ENCODE peak calls at places on chromosomes 12 and 14, in four cellular contexts. N is left ventricle myocardium inferior; R is HCT116; F is CD8-positive, alpha-beta memory T cell. G is an unnamed sample. For H3K4me1, the result is how much of the 10 kb centered on the place peaks cover.

GRCh38 chr14:38208825-38209562 is 1.3 kb downstream of the SSTR1 start:
- DNase-seq in N (peak), R (no peak), F (no peak), G (no peak)

GRCh38 chr14:75205586-75205985 is 29.2 kb upstream of the TMED10 start:
- DNase-seq in N (no peak), R (no peak), F (peak), G (peak)

GRCh38 chr14:24369463-24369862 is 1.5 kb downstream of the NFATC4 start:
- DNase-seq in N (no peak), R (no peak), F (no peak), G (no peak)

GRCh38 chr14:101735453-101735852 is 26.1 kb upstream of the PPP2R5C start:
- DNase-seq in N (no peak), R (no peak), F (no peak), G (no peak)

GRCh38 chr14:65413739-65414045 is 1.2 kb downstream of the FUT8 start:
- DNase-seq in N (no peak), R (no peak), F (no peak), G (no peak)

GRCh38 chr12:79908366-79908765 is 26.5 kb downstream of the PPP1R12A start:
- DNase-seq in N (no peak), R (no peak), F (no peak), G (no peak)

GRCh38 chr12:96400631-96401060 is 407 bp upstream of the CDK17 start:
- DNase-seq in N (no peak), R (no peak), F (no peak), G (peak)

GRCh38 chr12:52798003-52798670 is 2.2 kb upstream of the KRT3 start:
- DNase-seq in N (no peak), R (no peak), F (no peak), G (peak)

GRCh38 chr14:61620130-61620946 is 75.0 kb upstream of the HIF1A start:
- DNase-seq in N (no peak), R (no peak), F (no peak), G (no peak)

GRCh38 chr12:71312767-71313375 is 126.7 kb upstream of the LGR5 start:
- DNase-seq in N (no peak), R (peak), F (no peak), G (peak)

GRCh38 chr14:21308132-21308478 is 28.2 kb downstream of the RPGRIP1 start:
- DNase-seq in N (no peak), R (no peak), F (no peak), G (no peak)

GRCh38 chr12:56468216-56469006 is at the start of gene SPRYD4:
- DNase-seq in N (peak), R (peak), F (peak), G (peak)

GRCh38 chr12:51450333-51450732 is 25.7 kb downstream of the SLC4A8 start:
- DNase-seq in N (no peak), R (no peak), F (no peak), G (no peak)

GRCh38 chr12:46043972-46044520 is 53.7 kb upstream of the SCAF11 start:
- DNase-seq in N (no peak), R (no peak), F (no peak), G (no peak)

GRCh38 chr12:94640134-94640928 is 10.0 kb downstream of the TMCC3 start:
- DNase-seq in N (no peak), R (no peak), F (peak), G (peak)

GRCh38 chr12:18864900-18865561 is 127.1 kb downstream of the CAPZA3 start:
- DNase-seq in N (no peak), R (no peak), F (no peak), G (peak)

GRCh38 chr12:64097346-64098105 is 124.6 kb downstream of the KICS2 start:
- DNase-seq in N (no peak), R (no peak), F (no peak), G (no peak)

GRCh38 chr12:125299840-125300239 is 234.6 kb downstream of the AACS start:
- DNase-seq in N (no peak), R (no peak), F (no peak), G (no peak)

GRCh38 chr12:51971679-51972423 is 20.4 kb downstream of the ACVR1B start:
- DNase-seq in N (no peak), R (no peak), F (no peak), G (no peak)

GRCh38 chr12:120856980-120857379 is 47.2 kb downstream of the SPPL3 start:
- DNase-seq in N (no peak), R (peak), F (no peak), G (no peak)

GRCh38 chr14:39781466-39781865 is 349.2 kb upstream of the FBXO33 start:
- DNase-seq in N (no peak), R (no peak), F (no peak), G (no peak)

GRCh38 chr12:12788131-12788530 is 2.7 kb downstream of the APOLD1 start:
- DNase-seq in N (no peak), R (no peak), F (no peak), G (no peak)

GRCh38 chr14:64035143-64035542 is 182.3 kb downstream of the SYNE2 start:
- DNase-seq in N (no peak), R (no peak), F (no peak), G (no peak)

GRCh38 chr12:112166051-112167015 is 41.0 kb downstream of the TRAFD1 start:
- DNase-seq in N (no peak), R (no peak), F (no peak), G (no peak)

GRCh38 chr12:104656921-104657320 is 200.2 kb downstream of the CHST11 start:
- DNase-seq in N (no peak), R (no peak), F (no peak), G (no peak)

GRCh38 chr12:121176826-121177529 is 33.0 kb upstream of the P2RX4 start:
- DNase-seq in N (no peak), R (no peak), F (no peak), G (no peak)

GRCh38 chr12:7060353-7060954 is at the start of gene C1S:
- DNase-seq in N (peak), R (no peak), F (no peak), G (peak)

GRCh38 chr14:88422919-88423318 is 37.5 kb downstream of the SPATA7 start:
- DNase-seq in N (no peak), R (no peak), F (no peak), G (peak)

GRCh38 chr14:22524105-22524783 is 64.8 kb downstream of the DAD1 start:
- DNase-seq in N (no peak), R (no peak), F (no peak), G (no peak)

GRCh38 chr12:111766608-111767361 is at the start of gene ALDH2:
- DNase-seq in N (peak), R (peak), F (no peak), G (no peak)

GRCh38 chr14:101113835-101114725 is 210.6 kb upstream of the RTL1 start:
- DNase-seq in N (no peak), R (no peak), F (peak), G (no peak)

GRCh38 chr12:113861708-113862312 is 104.3 kb downstream of the RBM19 start:
- DNase-seq in N (no peak), R (no peak), F (no peak), G (no peak)

GRCh38 chr12:113858828-113859386 is 107.2 kb downstream of the RBM19 start:
- DNase-seq in N (no peak), R (no peak), F (no peak), G (peak)

GRCh38 chr12:113860059-113860820 is 105.9 kb downstream of the RBM19 start:
- DNase-seq in N (no peak), R (no peak), F (no peak), G (no peak)

GRCh38 chr12:113862570-113863454 is 103.3 kb downstream of the RBM19 start:
- DNase-seq in N (no peak), R (no peak), F (no peak), G (no peak)

GRCh38 chr12:113860950-113861349 is 105.2 kb downstream of the RBM19 start:
- DNase-seq in N (no peak), R (no peak), F (no peak), G (peak)
- H3K4me1 ChIP-seq in N (under half), R (under half), F (under half), G (under half)

GRCh38 chr12:68428211-68428610 is 96.0 kb upstream of the MDM1 start:
- DNase-seq in N (no peak), R (no peak), F (no peak), G (no peak)

GRCh38 chr12:68428724-68429580 is 96.8 kb upstream of the MDM1 start:
- DNase-seq in N (no peak), R (no peak), F (no peak), G (no peak)

GRCh38 chr12:68423175-68423574 is 91.0 kb upstream of the MDM1 start:
- DNase-seq in N (no peak), R (no peak), F (no peak), G (no peak)

GRCh38 chr12:68420225-68421008 is 88.3 kb upstream of the MDM1 start:
- DNase-seq in N (no peak), R (no peak), F (no peak), G (no peak)

GRCh38 chr12:68425998-68426397 is 93.8 kb upstream of the MDM1 start:
- DNase-seq in N (no peak), R (no peak), F (no peak), G (peak)
- H3K27ac ChIP-seq in N (no peak), R (no peak), F (no peak), G (no peak)

GRCh38 chr12:116603516-116603915 is 44.3 kb downstream of the MAP1LC3B2 start:
- DNase-seq in N (no peak), R (no peak), F (no peak), G (no peak)
- H3K4me1 ChIP-seq in N (under half), R (under half), F (under half), G (under half)

GRCh38 chr12:76288218-76288617 is 60.0 kb downstream of the BBS10 start:
- DNase-seq in N (no peak), R (no peak), F (no peak), G (no peak)

GRCh38 chr12:76290963-76291859 is 57.0 kb downstream of the BBS10 start:
- DNase-seq in N (no peak), R (no peak), F (no peak), G (no peak)
- H3K27ac ChIP-seq in N (no peak), R (no peak), F (no peak), G (no peak)

DNA sequence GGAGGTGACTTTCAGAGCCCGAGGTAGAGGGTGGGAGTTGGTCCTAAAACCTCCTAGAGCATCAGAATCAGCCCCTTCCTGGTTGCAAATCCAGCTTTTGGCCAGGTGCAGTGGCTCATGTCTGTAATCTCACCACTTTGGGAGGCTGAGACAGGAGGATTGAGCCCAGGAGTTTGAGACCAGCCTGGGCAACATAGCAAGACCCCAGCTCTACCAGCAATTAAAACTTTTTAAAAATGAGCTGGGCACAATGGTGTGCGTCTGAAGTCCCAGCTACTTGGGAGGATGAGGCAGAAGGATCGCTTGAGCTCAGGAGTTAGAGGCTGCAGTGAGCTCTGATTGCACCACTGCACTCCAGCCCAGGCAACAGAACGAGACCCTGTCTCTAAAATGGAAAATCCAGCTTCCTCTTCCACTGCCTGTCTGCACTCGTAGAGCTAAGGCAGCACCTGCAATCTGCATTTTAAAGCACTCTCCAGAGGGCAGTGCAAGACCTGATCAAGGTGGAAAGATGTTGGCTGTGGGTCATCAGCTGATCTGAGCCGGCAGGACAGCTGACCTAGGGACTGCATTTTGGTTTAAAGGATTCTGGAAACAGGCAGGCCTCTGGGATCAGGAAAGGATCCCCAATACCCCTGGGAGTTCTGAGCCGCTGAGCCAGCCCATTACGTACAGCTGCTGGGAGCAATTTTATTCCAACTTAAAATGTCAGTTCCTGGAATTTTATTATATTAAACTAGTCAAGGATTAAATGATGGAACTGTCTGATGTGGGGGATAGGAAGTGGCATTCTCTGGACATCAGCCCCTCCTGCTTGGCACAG is 1.8 kb upstream of the TESC start:
- DNase-seq in N (no peak), R (no peak), F (no peak), G (no peak)
- H3K4me1 ChIP-seq in N (under half), R (under half), F (under half), G (under half)

GRCh38 chr14:69207435-69208041 is 16.2 kb downstream of the EXD2 start:
- DNase-seq in N (no peak), R (no peak), F (no peak), G (no peak)
- H3K27ac ChIP-seq in N (no peak), R (no peak), F (no peak), G (no peak)